ENCODE peak calls at places on chromosomes 7 and 10, in ten cellular contexts. One of them, this sample, is unnamed.

GRCh38 chr10:4234661-4235060 is 449.7 kb upstream of the KLF6 start:
- DNase-seq in PC-9: no peak
- DNase-seq in PC-3: no peak
- DNase-seq in astrocyte: no peak
- DNase-seq in AG04449: no peak
- DNase-seq in CD8-positive, alpha-beta T cell: peak
- DNase-seq in epithelial cell of esophagus: no peak
- DNase-seq in cardiac muscle cell: peak
- DNase-seq in GM06990: no peak
- DNase-seq in astrocyte of the spinal cord: no peak
- DNase-seq in this sample: no peak

GRCh38 chr10:60646966-60647796 is 131.1 kb upstream of the CDK1 start:
- DNase-seq in PC-9: no peak
- DNase-seq in PC-3: peak
- DNase-seq in astrocyte: peak
- DNase-seq in AG04449: no peak
- DNase-seq in CD8-positive, alpha-beta T cell: no peak
- DNase-seq in epithelial cell of esophagus: peak
- DNase-seq in cardiac muscle cell: peak
- DNase-seq in GM06990: peak
- DNase-seq in astrocyte of the spinal cord: peak
- DNase-seq in this sample: no peak

GRCh38 chr10:45040921-45041320 is 40.2 kb downstream of the ZNF22 start:
- DNase-seq in PC-9: no peak
- DNase-seq in PC-3: no peak
- DNase-seq in astrocyte: no peak
- DNase-seq in AG04449: no peak
- DNase-seq in CD8-positive, alpha-beta T cell: no peak
- DNase-seq in epithelial cell of esophagus: peak
- DNase-seq in cardiac muscle cell: peak
- DNase-seq in GM06990: no peak
- DNase-seq in astrocyte of the spinal cord: peak
- DNase-seq in this sample: no peak

GRCh38 chr10:132253092-132253687 is 54.6 kb downstream of the STK32C start:
- DNase-seq in PC-9: no peak
- DNase-seq in PC-3: no peak
- DNase-seq in astrocyte: no peak
- DNase-seq in AG04449: no peak
- DNase-seq in CD8-positive, alpha-beta T cell: no peak
- DNase-seq in epithelial cell of esophagus: no peak
- DNase-seq in cardiac muscle cell: no peak
- DNase-seq in GM06990: no peak
- DNase-seq in astrocyte of the spinal cord: no peak
- DNase-seq in this sample: no peak

GRCh38 chr10:50464004-50464409 is 159.7 kb downstream of the SGMS1 start:
- DNase-seq in PC-9: no peak
- DNase-seq in PC-3: no peak
- DNase-seq in astrocyte: peak
- DNase-seq in AG04449: no peak
- DNase-seq in CD8-positive, alpha-beta T cell: no peak
- DNase-seq in epithelial cell of esophagus: no peak
- DNase-seq in cardiac muscle cell: peak
- DNase-seq in GM06990: no peak
- DNase-seq in astrocyte of the spinal cord: peak
- DNase-seq in this sample: no peak

GRCh38 chr10:5975641-5976473 is 1.5 kb downstream of the IL15RA start:
- DNase-seq in PC-9: no peak
- DNase-seq in PC-3: no peak
- DNase-seq in astrocyte: peak
- DNase-seq in AG04449: no peak
- DNase-seq in CD8-positive, alpha-beta T cell: peak
- DNase-seq in epithelial cell of esophagus: no peak
- DNase-seq in cardiac muscle cell: peak
- DNase-seq in GM06990: peak
- DNase-seq in astrocyte of the spinal cord: no peak
- DNase-seq in this sample: peak

GRCh38 chr7:102872460-102872859 is 40.3 kb upstream of the LRRC17 start:
- DNase-seq in PC-9: no peak
- DNase-seq in PC-3: peak
- DNase-seq in astrocyte: peak
- DNase-seq in AG04449: peak
- DNase-seq in CD8-positive, alpha-beta T cell: no peak
- DNase-seq in epithelial cell of esophagus: peak
- DNase-seq in cardiac muscle cell: peak
- DNase-seq in GM06990: no peak
- DNase-seq in astrocyte of the spinal cord: peak
- DNase-seq in this sample: no peak

GRCh38 chr7:127833641-127834040 is 181.6 kb downstream of the SND1 start:
- DNase-seq in PC-9: no peak
- DNase-seq in PC-3: no peak
- DNase-seq in astrocyte: no peak
- DNase-seq in AG04449: no peak
- DNase-seq in CD8-positive, alpha-beta T cell: no peak
- DNase-seq in epithelial cell of esophagus: peak
- DNase-seq in cardiac muscle cell: peak
- DNase-seq in GM06990: no peak
- DNase-seq in astrocyte of the spinal cord: no peak
- DNase-seq in this sample: no peak

GRCh38 chr10:18594574-18595156 is 56.7 kb downstream of the NSUN6 start:
- DNase-seq in PC-9: no peak
- DNase-seq in PC-3: peak
- DNase-seq in astrocyte: no peak
- DNase-seq in AG04449: no peak
- DNase-seq in CD8-positive, alpha-beta T cell: no peak
- DNase-seq in epithelial cell of esophagus: peak
- DNase-seq in cardiac muscle cell: no peak
- DNase-seq in GM06990: no peak
- DNase-seq in astrocyte of the spinal cord: no peak
- DNase-seq in this sample: no peak

GRCh38 chr10:104123397-104123796 is 1.4 kb downstream of the SFR1 start:
- DNase-seq in PC-9: no peak
- DNase-seq in PC-3: peak
- DNase-seq in astrocyte: no peak
- DNase-seq in AG04449: no peak
- DNase-seq in CD8-positive, alpha-beta T cell: no peak
- DNase-seq in epithelial cell of esophagus: peak
- DNase-seq in cardiac muscle cell: peak
- DNase-seq in GM06990: no peak
- DNase-seq in astrocyte of the spinal cord: peak
- DNase-seq in this sample: no peak

GRCh38 chr10:102701272-102701671 is 12.9 kb downstream of the ARL3 start:
- DNase-seq in PC-9: no peak
- DNase-seq in PC-3: no peak
- DNase-seq in astrocyte: no peak
- DNase-seq in AG04449: no peak
- DNase-seq in CD8-positive, alpha-beta T cell: no peak
- DNase-seq in epithelial cell of esophagus: no peak
- DNase-seq in cardiac muscle cell: no peak
- DNase-seq in GM06990: no peak
- DNase-seq in astrocyte of the spinal cord: no peak
- DNase-seq in this sample: no peak

GRCh38 chr10:124291009-124291671 is 127.6 kb downstream of the OAT start:
- DNase-seq in PC-9: no peak
- DNase-seq in PC-3: no peak
- DNase-seq in astrocyte: peak
- DNase-seq in AG04449: no peak
- DNase-seq in CD8-positive, alpha-beta T cell: no peak
- DNase-seq in epithelial cell of esophagus: peak
- DNase-seq in cardiac muscle cell: peak
- DNase-seq in GM06990: no peak
- DNase-seq in astrocyte of the spinal cord: no peak
- DNase-seq in this sample: peak

GRCh38 chr10:35792301-35792700 is 150.2 kb upstream of the FZD8 start:
- DNase-seq in PC-9: no peak
- DNase-seq in PC-3: no peak
- DNase-seq in astrocyte: peak
- DNase-seq in AG04449: no peak
- DNase-seq in CD8-positive, alpha-beta T cell: no peak
- DNase-seq in epithelial cell of esophagus: no peak
- DNase-seq in cardiac muscle cell: no peak
- DNase-seq in GM06990: no peak
- DNase-seq in astrocyte of the spinal cord: no peak
- DNase-seq in this sample: no peak

GRCh38 chr7:22207724-22208225 is 149.2 kb downstream of the RAPGEF5 start:
- DNase-seq in PC-9: peak
- DNase-seq in PC-3: no peak
- DNase-seq in astrocyte: no peak
- DNase-seq in AG04449: no peak
- DNase-seq in CD8-positive, alpha-beta T cell: no peak
- DNase-seq in epithelial cell of esophagus: no peak
- DNase-seq in cardiac muscle cell: no peak
- DNase-seq in GM06990: no peak
- DNase-seq in astrocyte of the spinal cord: no peak
- DNase-seq in this sample: no peak

GRCh38 chr10:5812283-5813090 is 747 bp downstream of the GDI2 start:
- DNase-seq in PC-9: no peak
- DNase-seq in PC-3: no peak
- DNase-seq in astrocyte: no peak
- DNase-seq in AG04449: no peak
- DNase-seq in CD8-positive, alpha-beta T cell: peak
- DNase-seq in epithelial cell of esophagus: peak
- DNase-seq in cardiac muscle cell: peak
- DNase-seq in GM06990: peak
- DNase-seq in astrocyte of the spinal cord: peak
- DNase-seq in this sample: peak

GRCh38 chr10:3066317-3066931 is 924 bp upstream of the PFKP start:
- DNase-seq in PC-9: no peak
- DNase-seq in PC-3: no peak
- DNase-seq in astrocyte: no peak
- DNase-seq in AG04449: no peak
- DNase-seq in CD8-positive, alpha-beta T cell: no peak
- DNase-seq in epithelial cell of esophagus: no peak
- DNase-seq in cardiac muscle cell: no peak
- DNase-seq in GM06990: no peak
- DNase-seq in astrocyte of the spinal cord: no peak
- DNase-seq in this sample: no peak

GRCh38 chr7:7438851-7439250 is 96.8 kb downstream of the COL28A1 start:
- DNase-seq in PC-9: peak
- DNase-seq in PC-3: peak
- DNase-seq in astrocyte: peak
- DNase-seq in AG04449: peak
- DNase-seq in CD8-positive, alpha-beta T cell: no peak
- DNase-seq in epithelial cell of esophagus: peak
- DNase-seq in cardiac muscle cell: peak
- DNase-seq in GM06990: no peak
- DNase-seq in astrocyte of the spinal cord: peak
- DNase-seq in this sample: no peak

GRCh38 chr10:55742487-55742886 is 618.6 kb downstream of the ZWINT start:
- DNase-seq in PC-9: no peak
- DNase-seq in PC-3: no peak
- DNase-seq in astrocyte: no peak
- DNase-seq in AG04449: no peak
- DNase-seq in CD8-positive, alpha-beta T cell: no peak
- DNase-seq in epithelial cell of esophagus: no peak
- DNase-seq in cardiac muscle cell: no peak
- DNase-seq in GM06990: no peak
- DNase-seq in astrocyte of the spinal cord: no peak
- DNase-seq in this sample: no peak

DNA sequence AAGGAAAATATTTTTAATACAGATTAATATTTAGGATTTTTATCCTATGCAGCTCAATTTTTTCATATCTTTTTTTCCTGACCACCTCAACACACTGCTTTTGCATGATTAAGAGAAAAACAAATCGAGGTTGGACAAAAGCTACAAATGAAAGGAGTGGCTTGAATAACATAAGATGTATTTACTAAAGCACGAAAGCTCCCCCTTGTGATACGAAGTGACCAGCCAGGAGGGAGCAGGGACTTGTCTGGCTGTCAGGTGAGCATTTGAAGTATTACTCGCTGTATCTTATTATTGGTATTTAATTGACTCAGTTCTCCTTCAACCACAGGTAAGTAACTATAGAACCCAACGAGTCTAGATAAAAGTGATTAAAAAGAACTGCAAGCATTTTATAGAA is 265.2 kb upstream of the PHF14 start:
- DNase-seq in PC-9: no peak
- DNase-seq in PC-3: peak
- DNase-seq in astrocyte: no peak
- DNase-seq in AG04449: no peak
- DNase-seq in CD8-positive, alpha-beta T cell: no peak
- DNase-seq in epithelial cell of esophagus: peak
- DNase-seq in cardiac muscle cell: no peak
- DNase-seq in GM06990: no peak
- DNase-seq in astrocyte of the spinal cord: no peak
- DNase-seq in this sample: no peak
- TF ChIP-seq CTCF in PC-9: no peak
- TF ChIP-seq CTCF in PC-3: peak
- TF ChIP-seq CTCF in astrocyte: no peak
- TF ChIP-seq CTCF in AG04449: no peak
- TF ChIP-seq CTCF in CD8-positive, alpha-beta T cell: no peak
- TF ChIP-seq CTCF in epithelial cell of esophagus: peak
- TF ChIP-seq CTCF in cardiac muscle cell: no peak
- TF ChIP-seq CTCF in GM06990: peak
- TF ChIP-seq CTCF in astrocyte of the spinal cord: no peak
- TF ChIP-seq CTCF in this sample: no peak

GRCh38 chr10:82150123-82150900 is 275.3 kb downstream of the NRG3 start:
- DNase-seq in PC-9: no peak
- DNase-seq in PC-3: no peak
- DNase-seq in astrocyte: no peak
- DNase-seq in AG04449: no peak
- DNase-seq in CD8-positive, alpha-beta T cell: no peak
- DNase-seq in epithelial cell of esophagus: no peak
- DNase-seq in cardiac muscle cell: peak
- DNase-seq in GM06990: no peak
- DNase-seq in astrocyte of the spinal cord: no peak
- DNase-seq in this sample: no peak
- TF ChIP-seq CTCF in PC-9: peak
- TF ChIP-seq CTCF in PC-3: no peak
- TF ChIP-seq CTCF in astrocyte: no peak
- TF ChIP-seq CTCF in AG04449: no peak
- TF ChIP-seq CTCF in CD8-positive, alpha-beta T cell: no peak
- TF ChIP-seq CTCF in epithelial cell of esophagus: no peak
- TF ChIP-seq CTCF in cardiac muscle cell: peak
- TF ChIP-seq CTCF in GM06990: peak
- TF ChIP-seq CTCF in astrocyte of the spinal cord: no peak
- TF ChIP-seq CTCF in this sample: peak

GRCh38 chr10:63633677-63634487 is 112.7 kb downstream of the REEP3 start:
- DNase-seq in PC-9: peak
- DNase-seq in PC-3: peak
- DNase-seq in astrocyte: peak
- DNase-seq in AG04449: no peak
- DNase-seq in CD8-positive, alpha-beta T cell: no peak
- DNase-seq in epithelial cell of esophagus: peak
- DNase-seq in cardiac muscle cell: peak
- DNase-seq in GM06990: no peak
- DNase-seq in astrocyte of the spinal cord: peak
- DNase-seq in this sample: no peak
- TF ChIP-seq CTCF in PC-9: peak
- TF ChIP-seq CTCF in PC-3: peak
- TF ChIP-seq CTCF in astrocyte: peak
- TF ChIP-seq CTCF in AG04449: peak
- TF ChIP-seq CTCF in CD8-positive, alpha-beta T cell: no peak
- TF ChIP-seq CTCF in epithelial cell of esophagus: peak
- TF ChIP-seq CTCF in cardiac muscle cell: peak
- TF ChIP-seq CTCF in GM06990: peak
- TF ChIP-seq CTCF in astrocyte of the spinal cord: peak
- TF ChIP-seq CTCF in this sample: peak

DNA sequence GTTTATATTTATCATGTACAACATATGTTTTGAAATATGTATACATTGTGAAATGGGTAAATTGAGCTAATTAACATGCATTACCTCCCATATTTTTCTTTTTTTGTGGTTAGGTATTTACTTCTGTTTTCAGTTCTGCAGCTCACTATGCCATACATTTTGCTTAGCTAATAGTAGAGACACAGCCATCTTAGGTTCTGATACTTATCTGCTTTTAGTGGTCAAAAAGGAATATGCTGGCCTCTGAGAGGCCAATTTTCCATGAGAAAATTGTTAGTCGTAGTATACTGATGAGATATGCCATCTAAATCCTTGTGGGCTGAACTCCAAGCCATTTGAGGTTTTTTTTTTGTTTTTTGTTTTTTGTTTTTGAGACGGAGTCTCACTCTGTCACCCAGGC is 31.0 kb downstream of the SGPL1 start:
- DNase-seq in PC-9: no peak
- DNase-seq in PC-3: no peak
- DNase-seq in astrocyte: peak
- DNase-seq in AG04449: no peak
- DNase-seq in CD8-positive, alpha-beta T cell: no peak
- DNase-seq in epithelial cell of esophagus: no peak
- DNase-seq in cardiac muscle cell: peak
- DNase-seq in GM06990: no peak
- DNase-seq in astrocyte of the spinal cord: no peak
- DNase-seq in this sample: no peak
- TF ChIP-seq CTCF in PC-9: no peak
- TF ChIP-seq CTCF in PC-3: no peak
- TF ChIP-seq CTCF in astrocyte: no peak
- TF ChIP-seq CTCF in AG04449: no peak
- TF ChIP-seq CTCF in CD8-positive, alpha-beta T cell: no peak
- TF ChIP-seq CTCF in epithelial cell of esophagus: no peak
- TF ChIP-seq CTCF in cardiac muscle cell: no peak
- TF ChIP-seq CTCF in GM06990: no peak
- TF ChIP-seq CTCF in astrocyte of the spinal cord: no peak
- TF ChIP-seq CTCF in this sample: no peak